ENCODE peak calls at places on chromosomes 5 and 9, in nine cellular contexts. K is GM12878; E is tibial artery; N is small intestine; Y is CD8-positive, alpha-beta memory T cell; Z is heart left ventricle; O is spleen; B is SJSA1; A is cardiac muscle cell. V is an unnamed sample.

GRCh38 chr9:32117291-32117690 is 267.2 kb upstream of the ACO1 start:
- DNase-seq in B (no peak), N (no peak), K (no peak), A (no peak), E (no peak), Z (no peak), Y (no peak), O (no peak), V (no peak)

GRCh38 chr9:128343855-128344254 is 3.5 kb downstream of the SLC27A4 start:
- DNase-seq in A (no peak), N (no peak), B (no peak), Y (no peak), E (no peak), O (no peak), Z (no peak), K (no peak), V (no peak)

GRCh38 chr5:73318308-73318719 is 130.3 kb downstream of the FOXD1 start:
- DNase-seq in Z (no peak), O (no peak), K (no peak), A (no peak), Y (no peak), E (no peak), B (no peak), N (no peak), V (no peak)

GRCh38 chr9:131421691-131422090 is 27.8 kb downstream of the PRRC2B start:
- DNase-seq in A (no peak), O (peak; percentile 35), Z (no peak), B (no peak), K (no peak), E (no peak), N (no peak), Y (no peak), V (no peak)

GRCh38 chr9:112061152-112061740 is 113.9 kb downstream of the SUSD1 start:
- DNase-seq in A (no peak), B (peak; percentile 86), N (peak; percentile 84), Z (peak; percentile 68), K (peak; percentile 75), O (peak; percentile 81), Y (no peak), E (peak; percentile 80), V (no peak)

GRCh38 chr5:173800340-173800739 is 87.8 kb upstream of the CPEB4 start:
- DNase-seq in Z (no peak), B (no peak), A (no peak), Y (no peak), E (no peak), N (no peak), O (no peak), K (no peak), V (no peak)

GRCh38 chr9:7289773-7290172 is 509.8 kb downstream of the DMAC1 start:
- DNase-seq in Z (no peak), B (no peak), E (no peak), N (no peak), K (no peak), Y (no peak), O (no peak), A (no peak), V (no peak)

GRCh38 chr9:98191615-98192502 is 578 bp downstream of the CORO2A start:
- DNase-seq in Y (peak; percentile 8), B (no peak), A (peak; percentile 25), E (no peak), O (peak; percentile 90), N (peak; percentile 82), Z (no peak), K (no peak), V (peak; percentile 91)

GRCh38 chr9:21615018-21615417 is 132.9 kb upstream of the IFNE start:
- DNase-seq in Z (no peak), N (no peak), Y (no peak), O (no peak), K (no peak), B (no peak), A (no peak), E (no peak), V (no peak)

DNA sequence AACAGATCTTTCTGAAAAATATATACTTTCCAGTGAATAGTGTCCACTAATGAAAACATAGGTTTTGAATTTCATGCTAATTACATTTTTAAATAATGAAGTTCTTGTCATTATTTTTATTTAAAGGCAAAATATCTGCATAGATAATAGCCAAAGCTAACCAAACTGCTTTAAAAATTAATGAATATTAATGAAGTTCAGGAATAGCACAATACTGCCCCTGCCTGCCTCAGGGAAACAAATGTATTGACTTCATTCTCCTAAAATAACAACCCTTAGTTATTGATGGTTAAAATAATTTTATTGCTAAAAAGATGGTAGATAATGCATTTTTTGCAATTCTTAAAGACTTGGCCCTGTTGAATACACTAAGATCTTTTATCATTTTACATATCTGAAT is 103.6 kb upstream of the SSBP2 start:
- DNase-seq in E (no peak), O (no peak), Y (no peak), K (no peak), A (no peak), N (no peak), B (no peak), Z (no peak), V (no peak)
- H3K4me1 ChIP-seq in E (peaks cover 61% of the 10 kb centered on the region), O (peaks cover 45% of the 10 kb centered on the region), Y (peaks cover 28% of the 10 kb centered on the region), K (peaks cover 32% of the 10 kb centered on the region), A (peaks cover 74% of the 10 kb centered on the region), N (peaks cover 6% of the 10 kb centered on the region), B (peaks cover 19% of the 10 kb centered on the region), Z (no peaks in the 10 kb centered on the region), V (peaks cover 35% of the 10 kb centered on the region)

DNA sequence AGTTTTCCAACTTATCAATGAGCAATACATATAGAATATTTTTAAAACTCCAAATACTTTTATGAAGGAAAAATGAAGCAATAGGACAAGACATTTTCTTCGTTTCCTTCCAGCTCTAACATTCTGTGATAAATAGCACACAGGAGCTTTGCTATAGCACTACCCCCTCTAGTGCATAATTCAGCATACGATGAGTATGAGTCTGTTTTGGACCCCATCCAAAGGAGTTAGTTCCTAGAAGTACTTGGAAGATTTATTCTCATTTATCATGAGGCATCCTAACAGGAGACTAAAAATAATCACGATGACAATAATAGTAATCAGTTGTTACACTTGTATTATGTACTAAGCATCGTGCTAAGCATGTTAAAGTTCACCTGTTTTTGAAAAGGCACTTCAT is 1061.3 kb upstream of the DMAC1 start:
- DNase-seq in O (no peak), N (no peak), B (no peak), K (no peak), Z (no peak), E (no peak), A (no peak), Y (no peak), V (no peak)
- H3K27ac ChIP-seq in O (no peak overlapping the region), N (no peak overlapping the region), B (no peak overlapping the region), K (no peak overlapping the region), Z (no peak overlapping the region), E (no peak overlapping the region), A (no peak overlapping the region), Y (no peak overlapping the region), V (no peak overlapping the region)

DNA sequence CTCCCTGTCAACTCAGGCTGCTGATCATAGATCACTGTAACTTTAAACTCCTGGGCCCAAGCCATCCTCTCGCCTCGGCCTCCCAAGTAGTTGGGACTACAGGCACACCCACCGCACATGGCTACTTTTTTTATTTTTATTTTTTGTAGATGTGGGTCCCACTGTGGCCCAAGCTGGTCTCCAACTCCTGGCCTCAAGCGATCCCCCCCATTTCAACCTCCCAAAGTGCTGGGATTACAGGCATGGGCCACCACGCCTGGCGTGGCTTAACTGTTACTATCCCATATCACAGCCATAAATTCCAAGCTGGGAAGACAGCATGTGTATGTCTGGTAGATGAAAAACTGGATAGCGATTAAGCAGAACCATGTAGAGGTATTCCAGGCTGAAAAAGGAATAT is 1.0 kb downstream of the HDAC3 start:
- DNase-seq in Y (no peak), N (no peak), E (no peak), A (no peak), K (no peak), O (no peak), B (no peak), Z (no peak), V (no peak)
- H3K4me3 ChIP-seq in Y (peak overlapping the region; percentile 97), N (peak overlapping the region; percentile 84), E (peak overlapping the region; percentile 84), A (peak overlapping the region; percentile 89), K (peak overlapping the region; percentile 85), O (peak overlapping the region; percentile 82), B (peak overlapping the region; percentile 67), Z (peak overlapping the region; percentile 78), V (peak overlapping the region; percentile 93)

GRCh38 chr5:14182761-14183160 is 39.6 kb downstream of the TRIO start:
- DNase-seq in A (no peak), K (no peak), N (no peak), B (no peak), Z (no peak), E (no peak), Y (no peak), O (no peak), V (no peak)
- H3K4me1 ChIP-seq in A (peaks cover 43% of the 10 kb centered on the region), K (peaks cover 27% of the 10 kb centered on the region), N (peaks cover 14% of the 10 kb centered on the region), B (peaks cover 100% of the 10 kb centered on the region), Z (peaks cover 13% of the 10 kb centered on the region), E (peaks cover 79% of the 10 kb centered on the region), Y (no peaks in the 10 kb centered on the region), O (peaks cover 57% of the 10 kb centered on the region), V (peaks cover 41% of the 10 kb centered on the region)

V was measured in left lung.